ENCODE peak calls at places on chromosomes 11 and 22, in eight cellular contexts. O, J, E, L, C, R, K and N are unnamed samples.

GRCh38 chr11:88039512-88040496 is 135.4 kb downstream of the RAB38 start:
- DNase-seq in E (no peak), R (no peak), L (no peak), K (no peak), O (no peak), C (no peak), J (no peak), N (no peak)

GRCh38 chr11:26011474-26011873 is 320.5 kb upstream of the ANO3 start:
- DNase-seq in L (no peak), O (no peak), E (no peak), R (no peak), C (no peak), K (no peak), J (peak), N (no peak)

GRCh38 chr11:77346906-77347603 is 45.6 kb upstream of the GDPD4 start:
- DNase-seq in O (no peak), C (no peak), L (no peak), K (no peak), J (no peak), E (no peak), R (no peak), N (no peak)

GRCh38 chr11:133947298-133947905 is 9.4 kb downstream of the IGSF9B start:
- DNase-seq in E (no peak), K (no peak), L (peak), O (peak), J (peak), C (peak), R (no peak), N (no peak)

GRCh38 chr11:121341609-121342008 is 49.0 kb downstream of the SC5D start:
- DNase-seq in R (no peak), J (no peak), E (no peak), O (no peak), C (no peak), L (no peak), K (no peak), N (no peak)

GRCh38 chr22:44341431-44342346 is 28.9 kb upstream of the SHISAL1 start:
- DNase-seq in C (no peak), K (no peak), R (no peak), O (no peak), E (no peak), J (no peak), L (no peak), N (no peak)

GRCh38 chr11:123063396-123064267 is 1.7 kb upstream of the HSPA8 start:
- DNase-seq in C (no peak), O (no peak), K (no peak), R (peak), L (peak), E (no peak), J (peak), N (no peak)

GRCh38 chr11:68454767-68455166 is 5.8 kb upstream of the PPP6R3 start:
- DNase-seq in L (no peak), C (no peak), E (no peak), K (no peak), J (peak), R (no peak), O (peak), N (no peak)

DNA sequence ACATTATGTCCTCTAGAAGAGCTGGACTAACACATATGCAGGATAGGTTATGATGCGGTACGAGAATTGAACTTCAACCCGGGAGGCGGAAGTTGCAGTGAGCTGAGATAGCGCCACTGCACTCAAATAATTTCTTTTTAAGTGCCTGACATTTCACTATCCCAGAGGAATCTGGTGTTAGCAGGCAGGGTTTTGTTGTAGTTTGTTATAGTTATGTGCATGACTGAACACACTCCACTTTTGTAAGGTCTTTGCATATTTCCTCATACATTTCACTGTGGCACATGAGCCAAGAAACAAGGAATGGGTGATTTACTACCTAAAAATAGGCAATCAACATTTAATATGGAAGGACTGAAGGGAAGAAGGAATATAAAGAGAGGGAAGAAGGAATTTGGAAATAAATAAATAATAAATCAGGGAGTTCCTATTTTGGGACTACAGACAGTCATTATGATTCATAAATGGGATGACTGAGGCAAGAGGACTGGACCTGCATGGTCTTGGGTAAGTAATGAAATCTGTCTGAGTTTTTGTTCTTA is 8.7 kb upstream of the HIPK3 start:
- DNase-seq in C (no peak), R (no peak), K (no peak), E (no peak), O (no peak), L (peak), J (no peak), N (no peak)
- H3K4me3 ChIP-seq in C (no peak), R (no peak), K (no peak), E (no peak), O (no peak), L (no peak), J (no peak), N (no peak)

GRCh38 chr22:50079689-50080465 is 5.3 kb downstream of the MLC1 start:
- DNase-seq in C (no peak), L (no peak), J (no peak), R (no peak), E (no peak), O (peak), K (no peak), N (no peak)
- TF ChIP-seq POLR2AphosphoS5 in C (no peak), L (no peak), J (no peak), R (no peak), E (no peak), O (no peak), K (no peak), N (no peak)

GRCh38 chr11:18720811-18721575 is 5.0 kb downstream of the IGSF22 start:
- DNase-seq in O (peak), C (peak), J (peak), E (no peak), R (no peak), L (no peak), K (peak), N (no peak)

GRCh38 chr11:18723991-18724390 is 2.0 kb downstream of the IGSF22 start:
- DNase-seq in L (no peak), E (no peak), K (no peak), C (no peak), O (no peak), R (no peak), J (no peak), N (no peak)

GRCh38 chr11:18721576-18722292 is 4.3 kb downstream of the IGSF22 start:
- DNase-seq in K (peak), R (peak), J (peak), O (peak), C (peak), L (no peak), E (no peak), N (peak)

GRCh38 chr11:18722293-18722637 is 3.7 kb downstream of the IGSF22 start:
- DNase-seq in R (no peak), C (no peak), L (no peak), K (no peak), O (no peak), E (no peak), J (no peak), N (no peak)

DNA sequence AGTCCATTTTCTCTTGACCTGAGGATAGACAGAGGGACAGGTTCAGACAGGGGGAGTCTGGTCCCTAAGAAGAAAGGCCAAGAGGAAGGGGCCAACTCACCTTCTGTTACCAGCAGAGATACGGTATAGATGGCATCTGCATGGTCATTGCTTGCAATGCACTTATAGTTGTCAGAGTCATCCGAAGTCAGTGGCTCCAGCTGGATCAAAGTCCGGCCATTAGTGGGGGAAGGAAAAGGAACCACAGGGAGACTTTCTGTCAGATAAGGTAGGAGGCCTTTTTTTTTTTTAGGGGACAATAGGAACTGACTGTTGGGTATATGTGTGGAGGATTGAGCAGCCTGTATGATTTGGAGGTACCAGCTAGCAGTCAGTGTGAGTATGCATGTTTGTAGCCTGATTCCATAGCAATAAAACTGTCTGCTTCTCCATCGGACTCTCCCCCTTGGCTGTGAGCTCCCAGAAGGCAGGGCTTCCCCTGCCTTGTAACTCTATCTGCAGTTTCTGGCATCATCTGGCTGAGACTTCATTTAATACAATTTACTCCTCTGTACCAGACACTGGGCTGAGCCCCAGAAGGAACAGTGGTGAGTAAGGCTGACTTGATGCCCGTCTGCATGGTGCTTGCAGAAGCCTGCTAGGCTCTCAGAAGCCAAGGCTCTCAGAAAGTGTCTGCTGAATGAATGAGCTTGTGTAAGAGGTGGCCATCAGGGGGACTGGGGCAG is 5.7 kb downstream of the IGSF22 start:
- DNase-seq in O (no peak), C (no peak), J (no peak), R (no peak), L (no peak), K (no peak), E (no peak), N (no peak)
- H3K4me3 ChIP-seq in O (peak), C (peak), J (peak), R (no peak), L (no peak), K (no peak), E (peak), N (no peak)

DNA sequence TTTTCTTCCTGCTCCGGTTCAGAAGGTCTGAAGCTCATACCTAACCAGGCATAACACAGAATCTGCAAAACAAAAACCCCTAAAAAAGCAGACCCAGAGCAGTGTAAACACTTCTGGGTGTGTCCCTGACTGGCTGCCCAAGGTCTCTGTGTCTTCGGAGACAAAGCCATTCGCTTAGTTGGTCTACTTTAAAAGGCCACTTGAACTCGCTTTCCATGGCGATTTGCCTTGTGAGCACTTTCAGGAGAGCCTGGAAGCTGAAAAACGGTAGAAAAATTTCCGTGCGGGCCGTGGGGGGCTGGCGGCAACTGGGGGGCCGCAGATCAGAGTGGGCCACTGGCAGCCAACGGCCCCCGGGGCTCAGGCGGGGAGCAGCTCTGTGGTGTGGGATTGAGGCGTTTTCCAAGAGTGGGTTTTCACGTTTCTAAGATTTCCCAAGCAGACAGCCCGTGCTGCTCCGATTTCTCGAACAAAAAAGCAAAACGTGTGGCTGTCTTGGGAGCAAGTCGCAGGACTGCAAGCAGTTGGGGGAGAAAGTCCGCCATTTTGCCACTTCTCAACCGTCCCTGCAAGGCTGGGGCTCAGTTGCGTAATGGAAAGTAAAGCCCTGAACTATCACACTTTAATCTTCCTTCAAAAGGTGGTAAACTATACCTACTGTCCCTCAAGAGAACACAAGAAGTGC is 661 bp upstream of the MALAT1 start:
- DNase-seq in L (no peak), J (peak), O (no peak), E (no peak), K (no peak), R (peak), C (peak), N (no peak)
- TF ChIP-seq POLR2AphosphoS5 in L (no peak), J (no peak), O (no peak), E (no peak), K (no peak), R (no peak), C (peak), N (no peak)